ENCODE peak calls at places on chromosomes 13 and 19, in four cellular contexts. One of them, this sample, is unnamed.

GRCh38 chr19:18730885-18731513 is 47.5 kb downstream of the CRTC1 start:
- DNase-seq in fibroblast of lung: no peak
- DNase-seq in GM23338: no peak
- DNase-seq in hepatocyte: no peak
- DNase-seq in this sample: no peak

GRCh38 chr13:47211106-47211505 is 314.3 kb upstream of the HTR2A start:
- DNase-seq in fibroblast of lung: peak; percentile 65
- DNase-seq in GM23338: peak; percentile 24
- DNase-seq in hepatocyte: no peak
- DNase-seq in this sample: no peak

GRCh38 chr19:2354670-2355069 is 5.4 kb upstream of the TMPRSS9 start:
- DNase-seq in fibroblast of lung: no peak
- DNase-seq in GM23338: no peak
- DNase-seq in hepatocyte: no peak
- DNase-seq in this sample: no peak

GRCh38 chr19:8131517-8131916 is 17.9 kb downstream of the FBN3 start:
- DNase-seq in fibroblast of lung: no peak
- DNase-seq in GM23338: no peak
- DNase-seq in hepatocyte: no peak
- DNase-seq in this sample: no peak

GRCh38 chr13:54574791-54575190 is 1546.2 kb downstream of the OLFM4 start:
- DNase-seq in fibroblast of lung: no peak
- DNase-seq in GM23338: no peak
- DNase-seq in hepatocyte: peak; percentile 23
- DNase-seq in this sample: no peak

GRCh38 chr19:5364674-5365073 is 24.1 kb upstream of the PTPRS start:
- DNase-seq in fibroblast of lung: no peak
- DNase-seq in GM23338: peak; percentile 92
- DNase-seq in hepatocyte: no peak
- DNase-seq in this sample: no peak

GRCh38 chr13:59409211-59409610 is 754.5 kb downstream of the DIAPH3 start:
- DNase-seq in fibroblast of lung: peak; percentile 70
- DNase-seq in GM23338: peak; percentile 48
- DNase-seq in hepatocyte: peak; percentile 38
- DNase-seq in this sample: no peak

GRCh38 chr13:77779461-77780272 is 82.2 kb downstream of the SLAIN1 start:
- DNase-seq in fibroblast of lung: peak; percentile 60
- DNase-seq in GM23338: peak; percentile 76
- DNase-seq in hepatocyte: peak; percentile 77
- DNase-seq in this sample: no peak

GRCh38 chr13:89982406-89983085 is 1364.9 kb upstream of the MIR17HG start:
- DNase-seq in fibroblast of lung: peak; percentile 59
- DNase-seq in GM23338: no peak
- DNase-seq in hepatocyte: peak; percentile 5
- DNase-seq in this sample: no peak

GRCh38 chr19:11420429-11420893 is 1.3 kb upstream of the RGL3 start:
- DNase-seq in fibroblast of lung: no peak
- DNase-seq in GM23338: peak; percentile 44
- DNase-seq in hepatocyte: peak; percentile 66
- DNase-seq in this sample: no peak

GRCh38 chr13:85665286-85665685 is 133.9 kb downstream of the SLITRK6 start:
- DNase-seq in fibroblast of lung: peak; percentile 74
- DNase-seq in GM23338: peak; percentile 19
- DNase-seq in hepatocyte: peak; percentile 8
- DNase-seq in this sample: no peak

GRCh38 chr13:97127842-97128241 is 94.3 kb upstream of the MBNL2 start:
- DNase-seq in fibroblast of lung: no peak
- DNase-seq in GM23338: peak; percentile 56
- DNase-seq in hepatocyte: no peak
- DNase-seq in this sample: no peak

GRCh38 chr19:23305555-23305954 is 55.4 kb upstream of the ZNF724 start:
- DNase-seq in fibroblast of lung: no peak
- DNase-seq in GM23338: peak; percentile 23
- DNase-seq in hepatocyte: no peak
- DNase-seq in this sample: no peak

GRCh38 chr13:36412736-36413135 is 19.6 kb upstream of the CCNA1 start:
- DNase-seq in fibroblast of lung: peak; percentile 68
- DNase-seq in GM23338: no peak
- DNase-seq in hepatocyte: no peak
- DNase-seq in this sample: no peak

GRCh38 chr19:8335343-8336071 is 7.6 kb downstream of the KANK3 start:
- DNase-seq in fibroblast of lung: no peak
- DNase-seq in GM23338: peak; percentile 76
- DNase-seq in hepatocyte: no peak
- DNase-seq in this sample: no peak

GRCh38 chr13:103315701-103316100 is 249.5 kb upstream of the SLC10A2 start:
- DNase-seq in fibroblast of lung: no peak
- DNase-seq in GM23338: no peak
- DNase-seq in hepatocyte: no peak
- DNase-seq in this sample: no peak

GRCh38 chr13:110784748-110785147 is 71.2 kb downstream of the ING1 start:
- DNase-seq in fibroblast of lung: no peak
- DNase-seq in GM23338: no peak
- DNase-seq in hepatocyte: no peak
- DNase-seq in this sample: no peak

GRCh38 chr13:50526771-50527567 is 316.5 kb downstream of the DLEU7 start:
- DNase-seq in fibroblast of lung: no peak
- DNase-seq in GM23338: no peak
- DNase-seq in hepatocyte: no peak
- DNase-seq in this sample: no peak

GRCh38 chr19:46718934-46719551 is 2.1 kb upstream of the PRKD2 start:
- DNase-seq in fibroblast of lung: no peak
- DNase-seq in GM23338: no peak
- DNase-seq in hepatocyte: no peak
- DNase-seq in this sample: no peak
- H3K27ac ChIP-seq in fibroblast of lung: no peak overlapping the region
- H3K27ac ChIP-seq in GM23338: no peak overlapping the region
- H3K27ac ChIP-seq in hepatocyte: no peak overlapping the region
- H3K27ac ChIP-seq in this sample: no peak overlapping the region

DNA sequence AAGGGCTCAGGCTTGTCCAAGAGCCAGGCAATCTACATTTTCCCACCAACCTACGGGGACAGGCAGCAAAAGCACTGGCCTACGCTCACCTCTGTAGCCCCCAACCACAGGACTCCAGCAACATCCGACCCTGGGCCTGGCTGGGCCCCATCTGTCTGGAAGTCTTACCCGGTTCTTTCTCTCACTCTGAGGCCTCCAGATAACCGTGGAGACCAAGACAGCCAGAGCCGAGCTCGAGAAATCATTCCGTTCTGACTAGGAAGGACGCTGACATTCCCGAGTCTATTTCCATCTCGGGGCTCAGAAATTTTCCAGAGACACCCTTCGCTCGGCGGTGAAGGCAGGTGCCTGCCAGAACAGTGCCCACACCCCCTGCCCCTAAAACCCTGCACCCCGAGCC is 91.3 kb upstream of the ZNF507 start:
- DNase-seq in fibroblast of lung: no peak
- DNase-seq in GM23338: no peak
- DNase-seq in hepatocyte: no peak
- DNase-seq in this sample: no peak
- TF ChIP-seq CTCF in fibroblast of lung: no peak
- TF ChIP-seq CTCF in GM23338: no peak
- TF ChIP-seq CTCF in hepatocyte: no peak
- TF ChIP-seq CTCF in this sample: no peak

GRCh38 chr19:39199025-39199424 is 2.3 kb downstream of the NCCRP1 start:
- DNase-seq in fibroblast of lung: peak; percentile 26
- DNase-seq in GM23338: no peak
- DNase-seq in hepatocyte: no peak
- DNase-seq in this sample: no peak

GRCh38 chr19:39195755-39196154 is 1.0 kb upstream of the NCCRP1 start:
- DNase-seq in fibroblast of lung: no peak
- DNase-seq in GM23338: no peak
- DNase-seq in hepatocyte: no peak
- DNase-seq in this sample: no peak

GRCh38 chr19:39197808-39198207 is 1.0 kb downstream of the NCCRP1 start:
- DNase-seq in fibroblast of lung: no peak
- DNase-seq in GM23338: no peak
- DNase-seq in hepatocyte: no peak
- DNase-seq in this sample: no peak

GRCh38 chr19:39196320-39196719 is 444 bp upstream of the NCCRP1 start:
- DNase-seq in fibroblast of lung: no peak
- DNase-seq in GM23338: no peak
- DNase-seq in hepatocyte: no peak
- DNase-seq in this sample: no peak

DNA sequence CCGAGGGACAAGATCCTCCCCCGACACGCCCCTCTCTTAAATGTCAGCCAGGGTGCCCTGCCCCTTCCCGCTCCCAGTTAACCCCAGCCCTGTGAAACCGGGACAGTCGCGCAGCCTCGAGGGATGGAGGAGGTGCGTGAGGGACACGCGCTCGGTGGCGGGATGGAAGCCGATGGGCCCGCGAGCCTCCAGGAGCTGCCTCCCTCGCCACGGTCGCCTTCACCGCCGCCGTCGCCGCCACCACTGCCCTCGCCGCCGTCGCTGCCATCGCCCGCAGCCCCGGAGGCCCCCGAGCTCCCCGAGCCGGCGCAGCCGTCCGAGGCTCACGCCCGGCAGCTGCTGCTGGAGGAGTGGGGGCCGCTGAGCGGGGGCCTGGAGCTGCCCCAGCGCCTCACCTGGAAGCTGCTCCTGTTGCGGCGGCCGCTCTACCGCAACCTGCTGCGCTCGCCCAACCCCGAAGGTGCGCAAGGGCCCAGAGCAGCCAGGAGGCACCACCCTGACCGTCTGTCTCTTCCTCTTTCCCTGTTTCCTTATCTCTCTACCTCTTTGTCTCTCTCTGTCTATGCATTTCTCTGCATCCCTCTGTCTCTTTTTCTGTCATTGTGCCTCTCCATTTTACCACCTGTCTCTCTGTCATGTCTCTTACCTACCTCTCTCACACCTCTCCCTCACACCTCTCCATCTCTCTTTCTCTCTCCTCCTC is at the start of gene NCCRP1:
- DNase-seq in fibroblast of lung: no peak
- DNase-seq in GM23338: peak; percentile 81
- DNase-seq in hepatocyte: no peak
- DNase-seq in this sample: no peak
- H3K4me3 ChIP-seq in fibroblast of lung: no peak within 1 kb of the TSS
- H3K4me3 ChIP-seq in GM23338: peak within 1 kb of the TSS; percentile 55
- H3K4me3 ChIP-seq in hepatocyte: no peak within 1 kb of the TSS
- H3K4me3 ChIP-seq in this sample: no peak within 1 kb of the TSS

DNA sequence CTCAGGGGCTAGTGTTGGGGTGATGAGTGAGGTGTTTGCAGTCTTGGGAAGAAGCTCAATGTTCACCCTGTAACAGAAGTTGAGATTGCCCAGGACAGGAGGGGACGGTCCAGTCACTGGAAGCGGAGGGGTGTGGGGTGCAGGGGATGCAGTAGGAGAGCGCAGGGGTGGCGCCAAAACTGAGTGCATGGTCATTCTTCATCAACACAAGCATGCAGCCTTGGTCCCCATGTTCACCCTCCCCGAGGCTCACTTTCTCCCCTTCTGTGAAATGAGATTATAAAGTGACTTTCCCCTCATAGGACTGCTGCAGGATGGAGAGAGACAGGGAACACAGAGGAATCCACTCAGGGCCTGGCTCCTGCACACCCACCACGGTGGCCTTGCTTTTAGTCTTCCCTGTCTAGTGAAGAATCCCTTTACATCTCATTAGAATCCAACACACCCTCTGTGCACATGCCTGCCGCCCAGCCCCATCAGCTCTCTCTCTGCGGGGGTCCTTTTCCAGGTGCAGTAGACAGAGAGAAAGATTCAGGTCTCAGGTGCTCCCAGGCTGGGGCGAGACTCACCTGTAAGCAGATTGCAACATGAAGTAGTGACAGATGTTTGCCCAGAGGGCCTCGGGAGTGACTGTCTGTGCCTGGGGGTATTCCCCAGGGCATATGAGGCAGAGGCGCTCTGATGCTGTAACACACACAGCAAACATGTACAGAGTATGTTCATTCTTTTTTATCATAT is 93.2 kb downstream of the TSHZ3 start:
- DNase-seq in fibroblast of lung: no peak
- DNase-seq in GM23338: no peak
- DNase-seq in hepatocyte: no peak
- DNase-seq in this sample: no peak
- H3K27ac ChIP-seq in fibroblast of lung: no peak overlapping the region
- H3K27ac ChIP-seq in GM23338: no peak overlapping the region
- H3K27ac ChIP-seq in hepatocyte: no peak overlapping the region
- H3K27ac ChIP-seq in this sample: no peak overlapping the region

DNA sequence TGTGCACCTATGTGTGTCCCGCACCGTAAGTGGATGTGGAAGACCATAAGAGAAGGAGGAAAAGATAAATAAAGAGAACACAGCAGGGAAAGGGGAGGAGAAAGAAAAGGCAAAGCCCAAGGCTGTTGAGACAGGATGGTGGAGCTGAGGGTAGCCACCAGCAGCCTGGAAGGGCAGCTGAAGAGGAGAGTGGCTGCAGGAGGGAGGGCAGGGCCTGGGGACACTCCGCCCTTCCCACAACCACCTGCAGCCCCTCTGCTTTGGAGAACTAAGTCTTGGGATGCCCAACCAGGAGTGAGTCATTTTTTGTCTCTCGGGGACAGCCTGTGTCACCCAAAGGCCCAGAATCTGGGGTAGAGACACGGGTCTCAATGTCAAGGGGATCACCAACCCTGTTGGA is 26.4 kb upstream of the CCNE1 start:
- DNase-seq in fibroblast of lung: no peak
- DNase-seq in GM23338: no peak
- DNase-seq in hepatocyte: no peak
- DNase-seq in this sample: peak; percentile 5
- TF ChIP-seq CTCF in fibroblast of lung: no peak
- TF ChIP-seq CTCF in GM23338: no peak
- TF ChIP-seq CTCF in hepatocyte: no peak
- TF ChIP-seq CTCF in this sample: no peak

GRCh38 chr19:29789007-29789406 is 22.8 kb upstream of the CCNE1 start:
- DNase-seq in fibroblast of lung: no peak
- DNase-seq in GM23338: no peak
- DNase-seq in hepatocyte: no peak
- DNase-seq in this sample: no peak
- H3K4me3 ChIP-seq in fibroblast of lung: no peak overlapping the region
- H3K4me3 ChIP-seq in GM23338: no peak overlapping the region
- H3K4me3 ChIP-seq in hepatocyte: no peak overlapping the region
- H3K4me3 ChIP-seq in this sample: no peak overlapping the region